ENCODE peak calls at places on chromosomes 13 and 19, in ten cellular contexts. A is tibial nerve, Y is heart left ventricle, G is A549, K is adrenal gland, F is uterus, R is Peyer's patch, D is stomach, V is breast epithelium, Z is esophagus squamous epithelium. M is an unnamed sample. For H3K4me1, the result is how much of the 10 kb centered on the place peaks cover.

GRCh38 chr13:25678398-25678797 is 306.6 kb downstream of the ATP8A2 start:
- DNase-seq in A (no peak), Y (no peak), G (no peak), K (no peak), F (no peak), R (no peak), D (peak), V (no peak), Z (no peak), M (peak)

GRCh38 chr13:89755729-89756492 is 1591.6 kb upstream of the MIR17HG start:
- DNase-seq in A (no peak), Y (no peak), G (no peak), K (no peak), F (no peak), R (no peak), D (no peak), V (no peak), Z (no peak), M (no peak)

GRCh38 chr13:50085063-50085462 is 69.8 kb downstream of the KCNRG start:
- DNase-seq in A (no peak), Y (no peak), G (no peak), K (no peak), F (no peak), R (no peak), D (no peak), V (no peak), Z (no peak), M (no peak)

GRCh38 chr13:35995136-35995535 is 136.0 kb downstream of the DCLK1 start:
- DNase-seq in A (no peak), Y (no peak), G (no peak), K (no peak), F (no peak), R (no peak), D (no peak), V (no peak), Z (no peak), M (no peak)

GRCh38 chr19:38638461-38638860 is 9.0 kb upstream of the ACTN4 start:
- DNase-seq in A (no peak), Y (no peak), G (no peak), K (no peak), F (no peak), R (no peak), D (no peak), V (no peak), Z (no peak), M (no peak)

GRCh38 chr19:49157445-49158224 is at the start of gene TRPM4:
- DNase-seq in A (peak), Y (peak), G (peak), K (peak), F (peak), R (peak), D (peak), V (peak), Z (no peak), M (peak)

GRCh38 chr13:26061947-26062346 is 10.1 kb upstream of the SHISA2 start:
- DNase-seq in A (no peak), Y (no peak), G (no peak), K (no peak), F (no peak), R (no peak), D (no peak), V (no peak), Z (no peak), M (no peak)

GRCh38 chr19:4057913-4058695 is 8.6 kb downstream of the ZBTB7A start:
- DNase-seq in A (peak), Y (peak), G (peak), K (peak), F (peak), R (peak), D (peak), V (peak), Z (no peak), M (peak)

GRCh38 chr13:32125221-32125621 is 93.6 kb downstream of the FRY start:
- DNase-seq in A (no peak), Y (no peak), G (no peak), K (no peak), F (no peak), R (no peak), D (no peak), V (no peak), Z (no peak), M (no peak)

GRCh38 chr19:3142292-3142670 is 6.4 kb downstream of the GNA15 start:
- DNase-seq in A (no peak), Y (no peak), G (peak), K (no peak), F (no peak), R (no peak), D (no peak), V (no peak), Z (no peak), M (no peak)

GRCh38 chr19:6229951-6230712 is 49.6 kb downstream of the MLLT1 start:
- DNase-seq in A (no peak), Y (peak), G (no peak), K (no peak), F (no peak), R (no peak), D (no peak), V (no peak), Z (no peak), M (no peak)

GRCh38 chr13:50189450-50189849 is 174.2 kb downstream of the KCNRG start:
- DNase-seq in A (no peak), Y (no peak), G (no peak), K (no peak), F (no peak), R (no peak), D (no peak), V (no peak), Z (no peak), M (no peak)

GRCh38 chr13:102846261-102847015 is 606 bp downstream of the ERCC5 start:
- DNase-seq in A (no peak), Y (peak), G (peak), K (peak), F (peak), R (peak), D (peak), V (no peak), Z (no peak), M (peak)

GRCh38 chr19:13260883-13261653 is 110.9 kb downstream of the IER2 start:
- DNase-seq in A (no peak), Y (no peak), G (peak), K (peak), F (no peak), R (peak), D (peak), V (no peak), Z (no peak), M (no peak)

GRCh38 chr13:20980420-20980819 is 77.9 kb upstream of the XPO4 start:
- DNase-seq in A (no peak), Y (no peak), G (no peak), K (no peak), F (no peak), R (no peak), D (no peak), V (no peak), Z (no peak), M (no peak)

GRCh38 chr19:708154-709141 is at the start of gene PALM:
- DNase-seq in A (no peak), Y (peak), G (no peak), K (no peak), F (peak), R (no peak), D (peak), V (no peak), Z (no peak), M (no peak)

GRCh38 chr19:10692673-10693264 is 8.5 kb upstream of the QTRT1 start:
- DNase-seq in A (no peak), Y (no peak), G (no peak), K (no peak), F (no peak), R (no peak), D (no peak), V (no peak), Z (no peak), M (no peak)

GRCh38 chr19:13959962-13960862 is 7.9 kb downstream of the DCAF15 start:
- DNase-seq in A (no peak), Y (peak), G (peak), K (no peak), F (no peak), R (no peak), D (no peak), V (no peak), Z (no peak), M (no peak)

GRCh38 chr13:95644611-95645052 is at the start of gene DZIP1:
- DNase-seq in A (peak), Y (peak), G (peak), K (peak), F (peak), R (peak), D (peak), V (no peak), Z (no peak), M (peak)

GRCh38 chr19:34217952-34218817 is 36.2 kb upstream of the GARRE1 start:
- DNase-seq in A (no peak), Y (no peak), G (no peak), K (no peak), F (peak), R (peak), D (peak), V (no peak), Z (no peak), M (peak)

GRCh38 chr19:10915511-10916091 is 12.8 kb downstream of the YIPF2 start:
- DNase-seq in A (peak), Y (no peak), G (no peak), K (peak), F (no peak), R (no peak), D (peak), V (no peak), Z (no peak), M (no peak)

GRCh38 chr13:33934936-33935510 is 117.1 kb downstream of the RFC3 start:
- DNase-seq in A (no peak), Y (no peak), G (no peak), K (no peak), F (no peak), R (no peak), D (no peak), V (no peak), Z (no peak), M (no peak)

GRCh38 chr19:54345938-54346386 is 7.0 kb upstream of the LILRA4 start:
- DNase-seq in A (no peak), Y (no peak), G (no peak), K (no peak), F (no peak), R (peak), D (no peak), V (no peak), Z (no peak), M (no peak)

GRCh38 chr13:47252627-47253026 is 355.8 kb upstream of the HTR2A start:
- DNase-seq in A (no peak), Y (no peak), G (no peak), K (no peak), F (no peak), R (no peak), D (no peak), V (no peak), Z (no peak), M (no peak)

GRCh38 chr13:29472317-29472961 is 123.0 kb downstream of the SLC7A1 start:
- DNase-seq in A (no peak), Y (peak), G (peak), K (peak), F (no peak), R (peak), D (peak), V (no peak), Z (no peak), M (peak)

GRCh38 chr13:100721885-100722512 is 47.4 kb upstream of the TMTC4 start:
- DNase-seq in A (no peak), Y (no peak), G (peak), K (peak), F (no peak), R (peak), D (peak), V (no peak), Z (no peak), M (peak)

GRCh38 chr13:44049546-44049945 is 169.8 kb downstream of the LACC1 start:
- DNase-seq in A (no peak), Y (no peak), G (no peak), K (no peak), F (no peak), R (no peak), D (no peak), V (no peak), Z (no peak), M (no peak)

GRCh38 chr13:44051405-44051804 is 171.7 kb downstream of the LACC1 start:
- DNase-seq in A (no peak), Y (no peak), G (no peak), K (no peak), F (no peak), R (no peak), D (no peak), V (no peak), Z (no peak), M (no peak)

GRCh38 chr13:44050450-44051063 is 170.9 kb downstream of the LACC1 start:
- DNase-seq in A (no peak), Y (no peak), G (no peak), K (no peak), F (no peak), R (no peak), D (no peak), V (no peak), Z (no peak), M (no peak)

GRCh38 chr13:44052843-44053607 is 173.3 kb downstream of the LACC1 start:
- DNase-seq in A (no peak), Y (no peak), G (no peak), K (no peak), F (peak), R (no peak), D (no peak), V (no peak), Z (no peak), M (peak)

DNA sequence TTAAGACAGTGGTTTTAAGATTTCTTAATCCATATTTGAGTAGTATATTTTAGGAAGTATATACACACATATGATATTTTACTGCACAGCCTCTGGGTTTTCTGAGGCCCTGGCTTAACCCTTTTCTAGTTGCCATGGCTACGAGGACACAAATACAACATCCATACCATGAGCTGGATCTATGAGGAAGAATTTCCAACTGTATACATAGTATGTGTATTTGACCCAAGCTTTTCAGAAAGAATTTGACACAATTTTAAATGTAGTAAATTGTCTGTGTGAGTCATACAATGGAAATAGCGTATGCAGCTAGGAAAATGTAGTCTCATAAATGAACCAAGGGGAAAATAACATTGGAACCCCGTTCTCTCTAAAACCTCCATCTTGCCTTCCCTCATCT is 172.2 kb downstream of the LACC1 start:
- DNase-seq in A (no peak), Y (no peak), G (peak), K (no peak), F (no peak), R (no peak), D (no peak), V (no peak), Z (no peak), M (no peak)
- H3K4me3 ChIP-seq in A (no peak), Y (no peak), G (no peak), K (no peak), F (no peak), R (no peak), D (no peak), V (no peak), Z (no peak), M (no peak)

GRCh38 chr13:51453959-51454703 is 1.3 kb upstream of the INTS6 start:
- DNase-seq in A (no peak), Y (peak), G (no peak), K (peak), F (peak), R (peak), D (no peak), V (no peak), Z (no peak), M (peak)

GRCh38 chr13:51455532-51455931 is 2.7 kb upstream of the INTS6 start:
- DNase-seq in A (no peak), Y (no peak), G (no peak), K (no peak), F (no peak), R (no peak), D (no peak), V (no peak), Z (no peak), M (no peak)

GRCh38 chr13:51451467-51452390 is 1.1 kb downstream of the INTS6 start:
- DNase-seq in A (peak), Y (peak), G (peak), K (peak), F (peak), R (peak), D (peak), V (peak), Z (peak), M (peak)

GRCh38 chr13:51452391-51453307 is at the start of gene INTS6:
- DNase-seq in A (peak), Y (peak), G (peak), K (peak), F (peak), R (peak), D (peak), V (peak), Z (peak), M (peak)

GRCh38 chr13:51453308-51453958 is 597 bp upstream of the INTS6 start:
- DNase-seq in A (peak), Y (peak), G (peak), K (peak), F (peak), R (peak), D (no peak), V (peak), Z (peak), M (peak)
- H3K4me1 ChIP-seq in A (under half), Y (under half), G (under half), K (under half), F (under half), R (under half), D (under half), V (under half), Z (under half), M (under half)

GRCh38 chr13:56864451-56864850 is 276.3 kb upstream of the PRR20A start:
- DNase-seq in A (no peak), Y (no peak), G (no peak), K (no peak), F (no peak), R (no peak), D (no peak), V (no peak), Z (no peak), M (no peak)
- TF ChIP-seq POLR2A in A (no peak), Y (no peak), G (no peak), K (no peak), F (no peak), R (no peak), D (no peak), V (no peak), Z (no peak), M (no peak)

GRCh38 chr13:19725320-19725719 is 57.4 kb downstream of the PSPC1 start:
- DNase-seq in A (no peak), Y (no peak), G (no peak), K (no peak), F (no peak), R (no peak), D (no peak), V (no peak), Z (no peak), M (no peak)
- H3K4me3 ChIP-seq in A (no peak), Y (no peak), G (no peak), K (no peak), F (no peak), R (no peak), D (no peak), V (no peak), Z (no peak), M (no peak)

GRCh38 chr19:18481505-18482222 is 40.2 kb downstream of the ELL start:
- DNase-seq in A (no peak), Y (no peak), G (no peak), K (no peak), F (no peak), R (no peak), D (no peak), V (no peak), Z (no peak), M (no peak)
- H3K4me1 ChIP-seq in A (half or more), Y (half or more), G (under half), K (under half), F (under half), R (under half), D (half or more), V (under half), Z (half or more), M (under half)

GRCh38 chr19:7598180-7598579 is 2.5 kb downstream of the CAMSAP3 start:
- DNase-seq in A (no peak), Y (no peak), G (no peak), K (no peak), F (no peak), R (no peak), D (no peak), V (no peak), Z (no peak), M (no peak)
- TF ChIP-seq POLR2A in A (no peak), Y (no peak), G (no peak), K (no peak), F (no peak), R (no peak), D (no peak), V (no peak), Z (no peak), M (no peak)

GRCh38 chr13:40484981-40485380 is 181.5 kb downstream of the FOXO1 start:
- DNase-seq in A (no peak), Y (no peak), G (no peak), K (no peak), F (no peak), R (no peak), D (no peak), V (no peak), Z (no peak), M (no peak)
- H3K4me3 ChIP-seq in A (no peak), Y (no peak), G (no peak), K (no peak), F (no peak), R (no peak), D (no peak), V (no peak), Z (no peak), M (no peak)